ENCODE peak calls at places on chromosomes 13 and 19, in four cellular contexts. One of them, this sample, is unnamed.
A peak's percentile ranks its signal among the peaks of the same experiment; 100 is the strongest.

GRCh38 chr19:13143135-13143534 is 7.0 kb downstream of the STX10 start:
- DNase-seq in smooth muscle cell of the brain vasculature: no peak
- DNase-seq in adrenal gland: no peak
- DNase-seq in astrocyte: peak; percentile 90
- DNase-seq in this sample: peak; percentile 85

GRCh38 chr13:25689539-25689938 is 317.8 kb downstream of the ATP8A2 start:
- DNase-seq in smooth muscle cell of the brain vasculature: no peak
- DNase-seq in adrenal gland: no peak
- DNase-seq in astrocyte: no peak
- DNase-seq in this sample: no peak

GRCh38 chr13:27569405-27569804 is 50.9 kb downstream of the LNX2 start:
- DNase-seq in smooth muscle cell of the brain vasculature: no peak
- DNase-seq in adrenal gland: no peak
- DNase-seq in astrocyte: no peak
- DNase-seq in this sample: no peak

GRCh38 chr19:15279326-15279904 is 47.2 kb upstream of the EPHX3 start:
- DNase-seq in smooth muscle cell of the brain vasculature: no peak
- DNase-seq in adrenal gland: no peak
- DNase-seq in astrocyte: no peak
- DNase-seq in this sample: no peak

GRCh38 chr19:47633996-47634395 is 25.1 kb downstream of the BICRA start:
- DNase-seq in smooth muscle cell of the brain vasculature: no peak
- DNase-seq in adrenal gland: no peak
- DNase-seq in astrocyte: no peak
- DNase-seq in this sample: no peak

GRCh38 chr13:29428310-29428991 is 167.0 kb downstream of the SLC7A1 start:
- DNase-seq in smooth muscle cell of the brain vasculature: no peak
- DNase-seq in adrenal gland: no peak
- DNase-seq in astrocyte: peak; percentile 2
- DNase-seq in this sample: peak; percentile 22

GRCh38 chr19:52735734-52736133 is 890 bp upstream of the ZNF611 start:
- DNase-seq in smooth muscle cell of the brain vasculature: no peak
- DNase-seq in adrenal gland: peak; percentile 85
- DNase-seq in astrocyte: peak; percentile 60
- DNase-seq in this sample: peak; percentile 89

GRCh38 chr13:113584870-113585671 is 518 bp downstream of the TFDP1 start:
- DNase-seq in smooth muscle cell of the brain vasculature: no peak
- DNase-seq in adrenal gland: peak; percentile 46
- DNase-seq in astrocyte: no peak
- DNase-seq in this sample: no peak

GRCh38 chr19:47660435-47660832 is 51.5 kb downstream of the BICRA start:
- DNase-seq in smooth muscle cell of the brain vasculature: no peak
- DNase-seq in adrenal gland: no peak
- DNase-seq in astrocyte: peak; percentile 29
- DNase-seq in this sample: peak; percentile 24

This sample was measured in Daoy.